ENCODE peak calls at places on chromosomes 12 and 14, in five cellular contexts. G, T, I, J and H are unnamed samples.

GRCh38 chr14:31208546-31209424 is 1.2 kb upstream of the HECTD1 start:
- DNase-seq in I (no peak), T (no peak), J (no peak), G (no peak), H (no peak)

GRCh38 chr14:34059925-34060746 is 109.3 kb upstream of the EGLN3 start:
- DNase-seq in T (peak), G (peak), J (peak), I (peak), H (peak)

GRCh38 chr12:100401660-100402059 is 44.8 kb downstream of the SLC17A8 start:
- DNase-seq in I (no peak), J (peak), G (peak), T (peak), H (peak)

GRCh38 chr12:71291746-71292145 is 133.9 kb upstream of the TSPAN8 start:
- DNase-seq in G (no peak), T (no peak), J (no peak), I (no peak), H (no peak)

GRCh38 chr12:107429006-107429698 is 256.4 kb upstream of the PWP1 start:
- DNase-seq in G (no peak), I (no peak), J (no peak), T (no peak), H (no peak)

GRCh38 chr14:64812412-64812811 is 67.3 kb downstream of the SPTB start:
- DNase-seq in G (no peak), I (peak), T (no peak), J (no peak), H (no peak)

GRCh38 chr12:54431911-54432814 is 13.1 kb upstream of the ITGA5 start:
- DNase-seq in T (no peak), I (no peak), J (peak), G (peak), H (peak)

GRCh38 chr12:45587877-45588530 is 141.5 kb upstream of the ARID2 start:
- DNase-seq in I (no peak), T (peak), G (no peak), J (peak), H (peak)

GRCh38 chr12:79053394-79053793 is 188.8 kb downstream of the SYT1 start:
- DNase-seq in I (no peak), G (no peak), J (no peak), T (no peak), H (no peak)

GRCh38 chr12:80195737-80196136 is 96.4 kb downstream of the OTOGL start:
- DNase-seq in J (no peak), T (no peak), I (no peak), G (no peak), H (no peak)

GRCh38 chr14:75906680-75907280 is 75.0 kb downstream of the TGFB3 start:
- DNase-seq in J (peak), I (peak), G (peak), T (peak), H (peak)

GRCh38 chr12:3453266-3453862 is 37.6 kb upstream of the PRMT8 start:
- DNase-seq in I (no peak), G (no peak), T (no peak), J (no peak), H (no peak)

GRCh38 chr14:95663226-95663797 is 22.9 kb upstream of the TCL1B start:
- DNase-seq in J (no peak), I (no peak), T (no peak), G (no peak), H (no peak)

GRCh38 chr14:88983755-88984154 is 159.3 kb downstream of the TTC8 start:
- DNase-seq in I (no peak), G (peak), J (peak), T (peak), H (peak)

GRCh38 chr14:99571303-99571986 is 32.6 kb downstream of the CCDC85C start:
- DNase-seq in J (no peak), T (no peak), I (no peak), G (no peak), H (no peak)

GRCh38 chr14:76761198-76761848 is at the start of gene VASH1:
- DNase-seq in T (peak), J (peak), G (peak), I (peak), H (peak)

GRCh38 chr14:101181717-101182313 is 278.3 kb upstream of the RTL1 start:
- DNase-seq in J (no peak), T (no peak), G (no peak), I (no peak), H (no peak)

GRCh38 chr12:26857465-26858176 is 24.6 kb upstream of the ITPR2 start:
- DNase-seq in I (no peak), J (no peak), G (no peak), T (no peak), H (peak)

GRCh38 chr14:87640553-87640952 is 352.4 kb downstream of the GALC start:
- DNase-seq in G (no peak), T (no peak), I (no peak), J (no peak), H (no peak)

GRCh38 chr12:32134144-32134888 is 27.7 kb downstream of the BICD1 start:
- DNase-seq in J (peak), T (no peak), I (no peak), G (peak), H (peak)

GRCh38 chr12:112939761-112940357 is 1.6 kb downstream of the OAS3 start:
- DNase-seq in G (no peak), T (no peak), J (no peak), I (no peak), H (no peak)

GRCh38 chr12:2999265-2999841 is 40.2 kb downstream of the TEAD4 start:
- DNase-seq in T (no peak), G (no peak), J (no peak), I (no peak), H (no peak)

GRCh38 chr12:23555808-23556207 is 393.7 kb downstream of the SOX5 start:
- DNase-seq in I (no peak), J (no peak), G (no peak), T (no peak), H (no peak)

GRCh38 chr12:127360580-127360979 is 906.4 kb upstream of the TMEM132C start:
- DNase-seq in J (no peak), T (no peak), I (no peak), G (no peak), H (no peak)

GRCh38 chr12:30988887-30989286 is 62.3 kb downstream of the TSPAN11 start:
- DNase-seq in I (no peak), T (no peak), G (no peak), J (no peak), H (no peak)

GRCh38 chr14:95765016-95765415 is 51.1 kb upstream of the TCL1A start:
- DNase-seq in T (no peak), J (no peak), G (no peak), I (no peak), H (no peak)

GRCh38 chr12:24562761-24563392 is 386.0 kb downstream of the BCAT1 start:
- DNase-seq in G (peak), T (peak), I (no peak), J (no peak), H (no peak)

GRCh38 chr12:122350444-122350843 is 72.0 kb downstream of the CLIP1 start:
- DNase-seq in G (peak), T (peak), J (no peak), I (no peak), H (peak)

GRCh38 chr12:93990832-93991748 is 157.3 kb upstream of the PLXNC1 start:
- DNase-seq in T (peak), I (no peak), G (peak), J (no peak), H (peak)

GRCh38 chr14:21675566-21675965 is 1.9 kb upstream of the OR4E1 start:
- DNase-seq in T (no peak), J (no peak), I (no peak), G (no peak), H (no peak)